ENCODE peak calls at places on chromosomes 3 and 15, in eight cellular contexts. Z is T-helper 2 cell, V is osteocyte, E is glutamatergic neuron, Y is ACHN, I is T-helper 9 cell, R is amygdala, U is NCI-H748 treated with DMSO at 0.1 percent for 48 hours. J is an unnamed sample.

GRCh38 chr15:48168626-48169025 is 9.5 kb downstream of the MYEF2 start:
- DNase-seq in Z (no peak), V (no peak), E (no peak), Y (no peak), I (no peak), R (no peak), U (no peak), J (no peak)

GRCh38 chr3:196057663-196058356 is 24.1 kb downstream of the TFRC start:
- DNase-seq in Z (no peak), V (no peak), E (no peak), Y (no peak), I (no peak), R (no peak), U (no peak), J (no peak)

GRCh38 chr3:29183346-29184087 is 97.4 kb upstream of the RBMS3 start:
- DNase-seq in Z (peak), V (no peak), E (no peak), Y (no peak), I (no peak), R (no peak), U (no peak), J (peak)

GRCh38 chr3:159881828-159882309 is 106.8 kb upstream of the IL12A start:
- DNase-seq in Z (no peak), V (no peak), E (no peak), Y (no peak), I (no peak), R (no peak), U (no peak), J (no peak)

GRCh38 chr3:107450254-107450653 is 72.5 kb upstream of the BBX start:
- DNase-seq in Z (no peak), V (no peak), E (no peak), Y (no peak), I (no peak), R (no peak), U (no peak), J (peak)

GRCh38 chr3:188208751-188209433 is 54.9 kb downstream of the LPP start:
- DNase-seq in Z (no peak), V (no peak), E (no peak), Y (no peak), I (no peak), R (no peak), U (no peak), J (peak)

GRCh38 chr15:23422946-23423708 is 23.9 kb downstream of the GOLGA6L2 start:
- DNase-seq in Z (no peak), V (no peak), E (no peak), Y (peak), I (no peak), R (no peak), U (no peak), J (peak)

GRCh38 chr3:61331937-61332590 is 80.8 kb upstream of the FHIT start:
- DNase-seq in Z (no peak), V (no peak), E (no peak), Y (no peak), I (no peak), R (no peak), U (no peak), J (no peak)

GRCh38 chr15:43204016-43204901 is 16.6 kb downstream of the EPB42 start:
- DNase-seq in Z (peak), V (no peak), E (peak), Y (peak), I (peak), R (no peak), U (no peak), J (peak)

GRCh38 chr3:31294430-31295149 is 238.1 kb upstream of the STT3B start:
- DNase-seq in Z (peak), V (no peak), E (no peak), Y (no peak), I (no peak), R (no peak), U (no peak), J (peak)

GRCh38 chr3:188923671-188924070 is 248.1 kb upstream of the TPRG1 start:
- DNase-seq in Z (no peak), V (no peak), E (no peak), Y (no peak), I (no peak), R (no peak), U (no peak), J (no peak)

GRCh38 chr3:145882416-145882815 is 278.6 kb downstream of the PLOD2 start:
- DNase-seq in Z (no peak), V (no peak), E (no peak), Y (no peak), I (no peak), R (no peak), U (no peak), J (no peak)

GRCh38 chr3:4906107-4906621 is 73.1 kb upstream of the BHLHE40 start:
- DNase-seq in Z (peak), V (no peak), E (no peak), Y (peak), I (no peak), R (no peak), U (peak), J (peak)

GRCh38 chr3:194805546-194805945 is 119.9 kb downstream of the FAM43A start:
- DNase-seq in Z (no peak), V (no peak), E (no peak), Y (no peak), I (no peak), R (no peak), U (no peak), J (no peak)

GRCh38 chr3:69425249-69425648 is 39.4 kb upstream of the FRMD4B start:
- DNase-seq in Z (peak), V (no peak), E (no peak), Y (peak), I (no peak), R (no peak), U (peak), J (no peak)

GRCh38 chr3:185283374-185283935 is 29.6 kb upstream of the EHHADH start:
- DNase-seq in Z (no peak), V (no peak), E (no peak), Y (peak), I (no peak), R (no peak), U (no peak), J (no peak)

GRCh38 chr3:82033186-82033585 is 271.7 kb upstream of the GBE1 start:
- DNase-seq in Z (no peak), V (no peak), E (no peak), Y (no peak), I (no peak), R (no peak), U (no peak), J (no peak)

GRCh38 chr15:41013698-41014414 is 60.6 kb downstream of the CHAC1 start:
- DNase-seq in Z (no peak), V (no peak), E (no peak), Y (no peak), I (no peak), R (no peak), U (no peak), J (no peak)

GRCh38 chr3:13091898-13092620 is 18.8 kb upstream of the IQSEC1 start:
- DNase-seq in Z (peak), V (peak), E (peak), Y (peak), I (peak), R (peak), U (peak), J (peak)

GRCh38 chr15:59313703-59314332 is 58.9 kb downstream of the MYO1E start:
- DNase-seq in Z (no peak), V (no peak), E (no peak), Y (no peak), I (no peak), R (no peak), U (peak), J (peak)

GRCh38 chr3:168081856-168082255 is 13.9 kb downstream of the GOLIM4 start:
- DNase-seq in Z (no peak), V (no peak), E (no peak), Y (no peak), I (no peak), R (no peak), U (no peak), J (no peak)

GRCh38 chr3:52507359-52507758 is 12.2 kb downstream of the STAB1 start:
- DNase-seq in Z (no peak), V (no peak), E (no peak), Y (peak), I (no peak), R (no peak), U (no peak), J (peak)

GRCh38 chr15:41817327-41817726 is 10.6 kb upstream of the JMJD7 start:
- DNase-seq in Z (no peak), V (no peak), E (no peak), Y (no peak), I (no peak), R (no peak), U (no peak), J (no peak)

GRCh38 chr3:31968927-31969418 is 12.1 kb downstream of the OSBPL10 start:
- DNase-seq in Z (no peak), V (no peak), E (no peak), Y (peak), I (no peak), R (no peak), U (no peak), J (peak)

GRCh38 chr3:156963096-156963495 is 136.9 kb downstream of the LEKR1 start:
- DNase-seq in Z (no peak), V (no peak), E (no peak), Y (no peak), I (no peak), R (no peak), U (no peak), J (no peak)

GRCh38 chr3:80993241-80993945 is 768.1 kb downstream of the GBE1 start:
- DNase-seq in Z (no peak), V (no peak), E (no peak), Y (no peak), I (no peak), R (no peak), U (no peak), J (peak)

GRCh38 chr3:178900244-178900643 is 171.4 kb downstream of the ZMAT3 start:
- DNase-seq in Z (no peak), V (no peak), E (no peak), Y (no peak), I (no peak), R (no peak), U (peak), J (no peak)

GRCh38 chr3:119662604-119663377 is 2.4 kb upstream of the POPDC2 start:
- DNase-seq in Z (no peak), V (no peak), E (no peak), Y (no peak), I (no peak), R (no peak), U (no peak), J (no peak)

GRCh38 chr3:9615003-9615628 is 34.2 kb upstream of the MTMR14 start:
- DNase-seq in Z (no peak), V (no peak), E (no peak), Y (no peak), I (no peak), R (no peak), U (no peak), J (no peak)

GRCh38 chr15:99416191-99417188 is 149.3 kb upstream of the MEF2A start:
- DNase-seq in Z (no peak), V (peak), E (no peak), Y (no peak), I (no peak), R (no peak), U (no peak), J (no peak)

GRCh38 chr15:101143321-101143720 is 108.5 kb downstream of the CHSY1 start:
- DNase-seq in Z (no peak), V (no peak), E (no peak), Y (no peak), I (no peak), R (no peak), U (no peak), J (no peak)

GRCh38 chr3:122294365-122294764 is 30.7 kb upstream of the CSTA start:
- DNase-seq in Z (no peak), V (no peak), E (no peak), Y (no peak), I (no peak), R (no peak), U (no peak), J (no peak)

GRCh38 chr15:91165850-91166249 is 65.8 kb downstream of the SV2B start:
- DNase-seq in Z (no peak), V (no peak), E (no peak), Y (no peak), I (no peak), R (no peak), U (no peak), J (no peak)

GRCh38 chr15:70375006-70375409 is 277.3 kb upstream of the TLE3 start:
- DNase-seq in Z (no peak), V (peak), E (no peak), Y (peak), I (no peak), R (no peak), U (peak), J (peak)

GRCh38 chr3:30347679-30348216 is 258.7 kb upstream of the TGFBR2 start:
- DNase-seq in Z (peak), V (no peak), E (no peak), Y (no peak), I (no peak), R (no peak), U (no peak), J (peak)

GRCh38 chr3:42982645-42983412 is 3.7 kb downstream of the GASK1A start:
- DNase-seq in Z (no peak), V (peak), E (no peak), Y (no peak), I (no peak), R (no peak), U (no peak), J (no peak)

GRCh38 chr3:12675115-12675810 is 11.3 kb upstream of the RAF1 start:
- DNase-seq in Z (no peak), V (no peak), E (no peak), Y (no peak), I (no peak), R (no peak), U (no peak), J (no peak)

GRCh38 chr3:194521514-194522260 is 34.9 kb upstream of the ATP13A3 start:
- DNase-seq in Z (no peak), V (peak), E (no peak), Y (no peak), I (no peak), R (no peak), U (no peak), J (no peak)